ENCODE peak calls at places on chromosomes 16 and 17, in four cellular contexts. M, N, W and B are unnamed samples.

GRCh38 chr17:81911277-81911961 is at the start of gene PCYT2:
- DNase-seq in N (peak; percentile 87), M (peak; percentile 45), W (peak; percentile 97), B (peak; percentile 99)

GRCh38 chr17:74345433-74346241 is 16.0 kb downstream of the BTBD17 start:
- DNase-seq in M (no peak), N (no peak), W (no peak), B (no peak)

GRCh38 chr16:49348408-49349176 is 25.0 kb upstream of the C16orf78 start:
- DNase-seq in N (no peak), W (no peak), M (no peak), B (no peak)

GRCh38 chr17:57735707-57736106 is 9.4 kb downstream of the CCDC182 start:
- DNase-seq in N (peak; percentile 37), W (no peak), M (no peak), B (peak; percentile 52)

GRCh38 chr17:39134878-39135277 is 16.6 kb downstream of the PLXDC1 start:
- DNase-seq in W (peak; percentile 40), N (no peak), M (no peak), B (no peak)

GRCh38 chr16:69918241-69918640 is 32.9 kb upstream of the CLEC18A start:
- DNase-seq in N (no peak), W (no peak), M (no peak), B (no peak)

GRCh38 chr17:79603771-79604170 is 7.1 kb downstream of the RBFOX3 start:
- DNase-seq in N (no peak), W (no peak), M (no peak), B (no peak)

GRCh38 chr17:68595496-68595895 is 5.7 kb downstream of the FAM20A start:
- DNase-seq in M (no peak), W (no peak), N (no peak), B (no peak)

GRCh38 chr17:40516581-40517285 is 15.3 kb upstream of the TNS4 start:
- DNase-seq in M (peak; percentile 60), W (peak; percentile 66), N (peak; percentile 93), B (no peak)

GRCh38 chr17:61415374-61416210 is 15.9 kb downstream of the TBX2 start:
- DNase-seq in N (no peak), M (no peak), W (no peak), B (no peak)

GRCh38 chr17:49069585-49070273 is 62.8 kb upstream of the B4GALNT2 start:
- DNase-seq in M (no peak), W (no peak), N (no peak), B (no peak)

GRCh38 chr16:89923640-89924297 is 627 bp downstream of the TUBB3 start:
- DNase-seq in W (no peak), M (no peak), N (peak; percentile 56), B (no peak)

GRCh38 chr17:48002920-48003685 is 32.2 kb downstream of the CDK5RAP3 start:
- DNase-seq in M (no peak), W (no peak), N (no peak), B (no peak)

GRCh38 chr17:80545499-80545826 is 825 bp downstream of the RPTOR start:
- DNase-seq in N (no peak), M (no peak), W (peak; percentile 61), B (no peak)

GRCh38 chr16:50487528-50487927 is 60.7 kb upstream of the NKD1 start:
- DNase-seq in M (no peak), W (no peak), N (no peak), B (no peak)

GRCh38 chr17:71666047-71666446 is 454.8 kb upstream of the SOX9 start:
- DNase-seq in W (no peak), N (no peak), M (no peak), B (no peak)

GRCh38 chr17:57294629-57295501 is 38.5 kb downstream of the MSI2 start:
- DNase-seq in M (no peak), W (peak; percentile 33), N (peak; percentile 21), B (no peak)

GRCh38 chr16:49183911-49184310 is 97.7 kb downstream of the CBLN1 start:
- DNase-seq in N (peak; percentile 20), M (no peak), W (peak; percentile 26), B (peak; percentile 48)

GRCh38 chr17:50064253-50064991 is 8.5 kb downstream of the ITGA3 start:
- DNase-seq in N (no peak), M (no peak), W (peak; percentile 21), B (no peak)

GRCh38 chr16:85554114-85554790 is 58.9 kb upstream of the GSE1 start:
- DNase-seq in M (peak; percentile 85), N (peak; percentile 56), W (peak; percentile 47), B (peak; percentile 57)

GRCh38 chr16:69108069-69108904 is 2.8 kb downstream of the HAS3 start:
- DNase-seq in W (no peak), N (no peak), M (no peak), B (no peak)

GRCh38 chr16:67000384-67001158 is 12.2 kb downstream of the CES4A start:
- DNase-seq in N (no peak), M (no peak), W (peak; percentile 98), B (no peak)

GRCh38 chr17:47224971-47225370 is 15.8 kb downstream of the MYL4 start:
- DNase-seq in W (no peak), N (no peak), M (no peak), B (no peak)

GRCh38 chr17:50239913-50240312 is 34.4 kb upstream of the TMEM92 start:
- DNase-seq in W (no peak), M (no peak), N (no peak), B (no peak)

GRCh38 chr17:49351572-49352140 is 10.4 kb downstream of the ZNF652 start:
- DNase-seq in N (no peak), W (no peak), M (no peak), B (no peak)

GRCh38 chr17:67194134-67194533 is 50.9 kb downstream of the HELZ start:
- DNase-seq in W (no peak), N (peak; percentile 50), M (no peak), B (no peak)

GRCh38 chr17:62819511-62820221 is 11.6 kb upstream of the MARCHF10 start:
- DNase-seq in N (peak; percentile 78), M (no peak), W (no peak), B (peak; percentile 34)

DNA sequence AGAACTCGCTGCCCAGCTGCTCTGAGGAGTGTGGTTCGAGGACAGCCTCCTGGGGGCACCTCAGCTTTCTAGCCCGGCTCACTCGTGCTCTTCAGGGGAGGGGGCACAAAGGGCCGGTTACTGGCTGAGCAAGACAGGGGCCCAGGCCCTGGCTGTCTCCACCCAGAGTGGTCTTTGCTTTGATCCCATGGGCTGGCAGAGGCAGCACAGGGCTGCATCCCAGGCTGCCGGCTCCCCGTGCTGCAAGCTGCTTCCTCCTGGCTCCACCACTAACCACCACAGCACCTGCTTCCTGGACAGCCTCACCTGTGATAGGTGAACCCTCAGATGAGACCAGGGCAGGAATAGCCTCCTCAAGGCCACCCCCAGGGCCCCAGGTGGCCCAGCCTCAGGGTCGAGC is 6.8 kb downstream of the SPPL2C start:
- DNase-seq in W (no peak), M (no peak), N (no peak), B (no peak)
- TF ChIP-seq FOXM1 in W (no peak), M (no peak), N (no peak), B (no peak)

GRCh38 chr16:12532871-12533610 is 270.6 kb downstream of the CPPED1 start:
- DNase-seq in M (no peak), N (no peak), W (no peak), B (no peak)
- TF ChIP-seq SP1 in M (no peak), N (no peak), W (no peak), B (no peak)

GRCh38 chr17:6084226-6085161 is 14.3 kb downstream of the WSCD1 start:
- DNase-seq in M (no peak), N (no peak), W (no peak), B (no peak)
- TF ChIP-seq FOXM1 in M (no peak), N (no peak), W (no peak), B (no peak)

DNA sequence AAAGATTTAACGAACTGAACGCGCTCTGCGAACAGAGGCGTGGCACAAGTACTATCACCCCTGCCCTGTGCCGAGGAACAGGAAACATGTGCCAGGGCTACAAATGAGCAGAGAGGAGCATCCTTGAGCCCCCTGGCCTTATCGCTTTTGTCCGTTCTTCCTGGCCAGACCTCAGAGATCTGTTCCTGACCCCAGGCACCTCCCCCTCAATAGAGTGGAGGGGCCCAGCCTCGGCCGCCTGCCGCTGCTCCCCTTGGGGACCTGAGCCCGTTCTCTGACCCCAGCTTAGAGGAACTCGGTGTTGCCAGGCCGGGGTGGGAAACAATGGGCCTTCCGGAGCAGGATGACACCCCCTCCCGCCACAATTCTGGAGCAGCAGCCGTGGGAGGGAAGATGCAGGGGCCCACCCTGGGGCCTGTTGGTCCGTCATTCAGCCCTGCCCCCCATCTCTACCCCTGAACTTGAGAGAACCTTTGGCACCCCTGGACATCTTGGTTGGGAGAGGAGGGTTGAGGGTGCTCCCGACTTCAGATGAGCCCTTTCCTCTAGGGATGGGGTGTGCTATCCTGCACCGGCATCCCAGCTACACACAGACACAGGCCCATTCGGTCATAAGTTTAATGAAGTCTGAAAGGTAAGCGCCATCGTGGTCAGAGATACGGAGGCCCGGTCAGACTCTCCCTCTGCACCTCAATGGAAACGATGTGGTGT is 1.1 kb downstream of the NAA38 start:
- DNase-seq in M (no peak), N (no peak), W (no peak), B (no peak)
- TF ChIP-seq SP1 in M (no peak), N (no peak), W (no peak), B (no peak)

DNA sequence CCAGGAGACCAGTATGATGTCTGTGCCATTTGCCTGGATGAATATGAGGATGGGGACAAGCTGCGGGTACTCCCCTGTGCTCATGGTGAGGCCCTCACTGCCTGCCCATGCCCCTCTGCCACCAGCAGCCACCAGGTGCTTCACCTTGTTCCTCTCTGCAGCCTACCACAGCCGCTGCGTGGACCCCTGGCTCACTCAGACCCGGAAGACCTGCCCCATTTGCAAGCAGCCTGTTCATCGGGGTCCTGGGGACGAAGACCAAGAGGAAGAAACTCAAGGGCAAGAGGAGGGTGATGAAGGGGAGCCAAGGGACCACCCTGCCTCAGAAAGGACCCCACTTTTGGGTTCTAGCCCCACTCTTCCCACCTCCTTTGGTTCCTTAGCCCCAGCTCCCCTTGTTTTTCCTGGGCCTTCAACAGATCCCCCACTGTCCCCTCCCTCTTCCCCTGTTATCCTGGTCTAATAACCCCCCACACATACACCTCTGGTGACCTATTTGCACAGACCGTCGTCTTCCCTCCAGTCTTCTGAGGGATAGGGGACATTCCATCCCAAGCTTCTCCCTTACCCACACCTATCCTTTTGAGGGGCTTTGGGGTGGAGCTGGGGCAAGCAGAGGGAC is 3.7 kb downstream of the PFN1 start:
- DNase-seq in M (no peak), N (no peak), W (no peak), B (no peak)
- TF ChIP-seq FOXM1 in M (no peak), N (no peak), W (no peak), B (no peak)

GRCh38 chr17:42072323-42073187 is 22.2 kb upstream of the C17orf113 start:
- DNase-seq in M (no peak), N (no peak), W (peak; percentile 77), B (no peak)
- TF ChIP-seq SP1 in M (no peak), N (no peak), W (no peak), B (no peak)

GRCh38 chr16:68005786-68006286 is 6.6 kb upstream of the DPEP2 start:
- DNase-seq in M (no peak), N (no peak), W (no peak), B (no peak)
- TF ChIP-seq FOXM1 in M (no peak), N (no peak), W (no peak), B (no peak)